ENCODE peak calls at places on chromosomes 4 and X, in five cellular contexts. A, H, X, D and M are unnamed samples.

GRCh38 chr4:65018313-65018712 is 609.1 kb upstream of the TECRL start:
- DNase-seq in A (no peak), H (no peak), X (no peak), D (no peak), M (no peak)

GRCh38 chrX:139204903-139205667 is 325.5 kb upstream of the F9 start:
- DNase-seq in A (peak; percentile 49), H (peak; percentile 68), X (peak; percentile 59), D (peak; percentile 67), M (peak; percentile 15)

GRCh38 chr4:7987148-7987989 is 47.7 kb upstream of the AFAP1 start:
- DNase-seq in A (peak; percentile 82), H (peak; percentile 75), X (peak; percentile 80), D (peak; percentile 80), M (peak; percentile 83)

GRCh38 chr4:149910177-149910576 is 94.5 kb upstream of the IQCM start:
- DNase-seq in A (no peak), H (no peak), X (no peak), D (no peak), M (no peak)

GRCh38 chr4:94871644-94872305 is 114.0 kb downstream of the BMPR1B start:
- DNase-seq in A (no peak), H (no peak), X (no peak), D (no peak), M (no peak)

GRCh38 chrX:69046996-69047490 is 118.2 kb downstream of the PJA1 start:
- DNase-seq in A (no peak), H (no peak), X (no peak), D (no peak), M (no peak)

GRCh38 chr4:151417766-151418376 is 8.9 kb downstream of the FHIP1A start:
- DNase-seq in A (no peak), H (peak; percentile 77), X (no peak), D (no peak), M (no peak)

GRCh38 chrX:65902011-65902410 is 137.9 kb downstream of the VSIG4 start:
- DNase-seq in A (no peak), H (no peak), X (no peak), D (no peak), M (no peak)

GRCh38 chrX:40392599-40392998 is 188.2 kb upstream of the ATP6AP2 start:
- DNase-seq in A (no peak), H (no peak), X (peak; percentile 50), D (peak; percentile 9), M (no peak)

GRCh38 chr4:8289956-8290700 is 20.6 kb downstream of the HTRA3 start:
- DNase-seq in A (peak; percentile 5), H (no peak), X (no peak), D (no peak), M (peak; percentile 31)

GRCh38 chr4:178577933-178578332 is 1135.7 kb upstream of the AGA start:
- DNase-seq in A (no peak), H (no peak), X (peak; percentile 44), D (peak; percentile 44), M (no peak)

GRCh38 chrX:102832661-102833060 is 104.4 kb upstream of the RAB40AL start:
- DNase-seq in A (peak; percentile 8), H (peak; percentile 83), X (peak; percentile 16), D (peak; percentile 16), M (no peak)

GRCh38 chrX:105820247-105820646 is 2.1 kb upstream of the NRK start:
- DNase-seq in A (no peak), H (no peak), X (peak; percentile 29), D (peak; percentile 40), M (no peak)

GRCh38 chrX:17537652-17538301 is 162.8 kb downstream of the NHS start:
- DNase-seq in A (no peak), H (no peak), X (no peak), D (peak; percentile 91), M (no peak)

GRCh38 chrX:117743469-117744251 is 372.9 kb downstream of the KLHL13 start:
- DNase-seq in A (peak; percentile 10), H (peak; percentile 62), X (peak; percentile 34), D (peak; percentile 40), M (peak; percentile 43)

GRCh38 chrX:49199906-49200771 is at the start of gene SYP:
- DNase-seq in A (peak; percentile 90), H (peak; percentile 88), X (peak; percentile 92), D (peak; percentile 92), M (peak; percentile 84)

GRCh38 chr4:121927948-121928347 is 23.9 kb downstream of the TRPC3 start:
- DNase-seq in A (no peak), H (no peak), X (no peak), D (no peak), M (no peak)

GRCh38 chr4:177356921-177357320 is 47.2 kb downstream of the NEIL3 start:
- DNase-seq in A (no peak), H (no peak), X (no peak), D (no peak), M (no peak)

GRCh38 chr4:2250003-2250763 is 8.3 kb upstream of the HAUS3 start:
- DNase-seq in A (peak; percentile 9), H (no peak), X (no peak), D (no peak), M (peak; percentile 6)

GRCh38 chr4:151143162-151143561 is 43.7 kb downstream of the RPS3A start:
- DNase-seq in A (no peak), H (no peak), X (no peak), D (no peak), M (no peak)

GRCh38 chr4:24477919-24478318 is 106.4 kb downstream of the DHX15 start:
- DNase-seq in A (peak; percentile 25), H (peak; percentile 80), X (peak; percentile 66), D (peak; percentile 19), M (no peak)

GRCh38 chr4:38909015-38909414 is 41.4 kb downstream of the FAM114A1 start:
- DNase-seq in A (no peak), H (no peak), X (no peak), D (no peak), M (no peak)

GRCh38 chr4:69896530-69897116 is 34.2 kb upstream of the CSN1S1 start:
- DNase-seq in A (no peak), H (peak; percentile 7), X (peak; percentile 26), D (peak; percentile 28), M (no peak)

GRCh38 chr4:155099231-155099630 is 109.2 kb upstream of the NPY2R start:
- DNase-seq in A (no peak), H (no peak), X (peak; percentile 9), D (peak; percentile 18), M (no peak)

GRCh38 chr4:161143375-161143774 is 1020.4 kb downstream of the FSTL5 start:
- DNase-seq in A (no peak), H (no peak), X (no peak), D (no peak), M (no peak)

GRCh38 chr4:141391771-141392170 is 171.1 kb downstream of the ZNF330 start:
- DNase-seq in A (no peak), H (peak; percentile 74), X (peak; percentile 11), D (no peak), M (no peak)

GRCh38 chr4:147518846-147519767 is 38.2 kb downstream of the EDNRA start:
- DNase-seq in A (peak; percentile 65), H (peak; percentile 71), X (peak; percentile 71), D (peak; percentile 77), M (peak; percentile 46)

GRCh38 chr4:8182858-8183725 is 16.0 kb upstream of the SH3TC1 start:
- DNase-seq in A (no peak), H (peak; percentile 69), X (no peak), D (no peak), M (no peak)

GRCh38 chr4:106670911-106671310 is 302.3 kb upstream of the GIMD1 start:
- DNase-seq in A (no peak), H (no peak), X (no peak), D (no peak), M (no peak)

GRCh38 chrX:88990882-88991582 is 244.0 kb downstream of the CPXCR1 start:
- DNase-seq in A (no peak), H (no peak), X (no peak), D (peak; percentile 41), M (no peak)